ENCODE peak calls at places on chromosomes 2 and 18, in six cellular contexts. S, Q, O, K, D and E are unnamed samples.

GRCh38 chr18:2302628-2303516 is 268.4 kb downstream of the METTL4 start:
- DNase-seq in K (peak), Q (no peak), D (no peak), O (peak), S (no peak), E (peak)

GRCh38 chr2:151774506-151774905 is 40.2 kb upstream of the NEB start:
- DNase-seq in K (peak), S (no peak), Q (no peak), D (no peak), O (peak), E (peak)

GRCh38 chr2:168138369-168138768 is 109.0 kb downstream of the STK39 start:
- DNase-seq in O (peak), K (no peak), D (peak), S (no peak), Q (no peak), E (peak)

GRCh38 chr2:54903736-54904554 is 146.3 kb downstream of the RTN4 start:
- DNase-seq in O (peak), K (peak), S (no peak), D (no peak), Q (peak), E (peak)

GRCh38 chr2:47645246-47645645 is 137.7 kb upstream of the MSH6 start:
- DNase-seq in Q (no peak), D (no peak), S (no peak), K (no peak), O (no peak), E (no peak)

GRCh38 chr2:215664847-215665525 is 229.1 kb upstream of the FN1 start:
- DNase-seq in Q (peak), O (peak), K (peak), S (no peak), D (no peak), E (peak)

GRCh38 chr2:150690870-150691269 is 203.4 kb upstream of the RND3 start:
- DNase-seq in K (peak), O (no peak), D (no peak), Q (no peak), S (no peak), E (peak)

GRCh38 chr2:203532957-203533695 is 2.0 kb downstream of the RAPH1 start:
- DNase-seq in D (no peak), O (peak), K (peak), S (no peak), Q (no peak), E (peak)

GRCh38 chr2:36433311-36434217 is 78.0 kb downstream of the CRIM1 start:
- DNase-seq in D (peak), Q (no peak), K (peak), S (peak), O (peak), E (peak)

GRCh38 chr2:63993871-63994270 is 25.4 kb downstream of the VPS54 start:
- DNase-seq in D (no peak), Q (no peak), K (no peak), O (peak), S (no peak), E (no peak)

GRCh38 chr2:15169326-15170038 is 391.7 kb downstream of the NBAS start:
- DNase-seq in O (peak), D (peak), S (no peak), K (peak), Q (no peak), E (peak)

GRCh38 chr18:29457316-29457715 is 1280.4 kb upstream of the CDH2 start:
- DNase-seq in S (no peak), Q (no peak), O (no peak), K (no peak), D (no peak), E (peak)

GRCh38 chr2:62760555-62760954 is 55.0 kb downstream of the EHBP1 start:
- DNase-seq in D (no peak), Q (no peak), S (no peak), O (peak), K (peak), E (peak)

GRCh38 chr2:187569571-187569970 is 15.3 kb upstream of the TFPI start:
- DNase-seq in D (no peak), S (no peak), O (no peak), K (no peak), Q (no peak), E (no peak)

GRCh38 chr18:12990977-12991838 is at the start of gene CEP192:
- DNase-seq in Q (peak), D (peak), K (peak), S (peak), O (peak), E (peak)
- TF ChIP-seq CTCF in Q (no peak), D (no peak), K (no peak), S (peak), O (no peak), E (no peak)

DNA sequence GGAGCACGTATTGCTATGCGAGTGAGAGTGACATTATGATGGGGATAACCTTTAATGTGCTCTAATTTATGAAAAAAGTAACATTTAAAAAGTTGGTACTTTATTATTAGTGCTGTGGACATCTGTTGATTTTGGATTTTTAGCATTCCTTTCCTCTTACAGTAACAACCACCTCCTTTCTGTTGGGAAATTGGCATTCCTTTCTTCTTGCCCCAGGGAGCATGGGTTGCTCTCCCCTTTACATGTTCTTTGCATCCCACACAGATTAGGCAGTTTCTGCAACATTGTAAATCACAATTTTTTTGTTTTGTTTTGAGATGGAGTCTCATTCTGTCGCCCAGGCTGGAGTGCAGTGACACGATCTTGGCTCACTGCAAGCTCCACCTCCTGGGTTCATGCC is 300.2 kb downstream of the LPIN1 start:
- DNase-seq in O (no peak), K (peak), D (peak), S (no peak), Q (no peak), E (peak)
- H3K4me3 ChIP-seq in O (no peak), K (no peak), D (no peak), S (no peak), Q (peak), E (no peak)

GRCh38 chr2:234747032-234747431 is 204.8 kb upstream of the SH3BP4 start:
- DNase-seq in S (no peak), K (peak), O (no peak), Q (no peak), D (no peak), E (no peak)

GRCh38 chr2:234741976-234742375 is 209.8 kb upstream of the SH3BP4 start:
- DNase-seq in O (no peak), Q (no peak), S (no peak), D (no peak), K (peak), E (peak)

GRCh38 chr2:234747833-234748559 is 203.8 kb upstream of the SH3BP4 start:
- DNase-seq in Q (no peak), D (no peak), K (peak), O (no peak), S (no peak), E (no peak)

GRCh38 chr2:234745347-234745746 is 206.5 kb upstream of the SH3BP4 start:
- DNase-seq in O (no peak), S (no peak), D (no peak), K (no peak), Q (no peak), E (no peak)
- TF ChIP-seq CTCF in O (no peak), S (no peak), D (no peak), K (peak), Q (peak), E (peak)

GRCh38 chr2:231104115-231104713 is 20.6 kb downstream of the HTR2B start:
- DNase-seq in K (peak), D (peak), S (no peak), O (peak), Q (peak), E (peak)

GRCh38 chr2:231094671-231095346 is 30.0 kb downstream of the HTR2B start:
- DNase-seq in D (no peak), S (no peak), K (no peak), Q (no peak), O (no peak), E (no peak)

GRCh38 chr2:231100990-231101389 is 23.9 kb downstream of the HTR2B start:
- DNase-seq in O (no peak), S (no peak), D (no peak), Q (no peak), K (no peak), E (no peak)

GRCh38 chr2:231102772-231103171 is 22.1 kb downstream of the HTR2B start:
- DNase-seq in S (no peak), D (no peak), O (peak), Q (no peak), K (peak), E (no peak)

DNA sequence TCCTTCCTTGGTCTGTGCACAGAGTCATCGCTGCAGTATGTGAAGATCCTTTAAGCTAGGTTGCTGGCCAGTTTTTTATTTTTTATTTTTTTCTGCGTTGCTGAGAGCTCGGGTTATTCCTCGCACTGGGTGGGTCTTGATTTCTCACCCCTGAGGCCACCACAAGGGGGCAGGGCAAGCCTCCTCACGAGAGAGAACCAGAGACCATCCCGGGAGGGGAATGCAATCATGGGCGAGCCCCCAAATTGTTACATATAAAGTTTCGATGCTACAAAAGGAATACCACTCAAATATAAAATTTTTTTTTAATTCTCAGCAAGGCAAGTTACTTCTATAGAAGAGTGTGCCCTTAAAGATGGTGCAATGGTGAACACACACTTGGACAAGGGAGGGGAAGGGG is 24.9 kb downstream of the HTR2B start:
- DNase-seq in K (no peak), D (no peak), Q (peak), O (no peak), S (no peak), E (no peak)
- H3K4me3 ChIP-seq in K (no peak), D (no peak), Q (no peak), O (no peak), S (no peak), E (no peak)

DNA sequence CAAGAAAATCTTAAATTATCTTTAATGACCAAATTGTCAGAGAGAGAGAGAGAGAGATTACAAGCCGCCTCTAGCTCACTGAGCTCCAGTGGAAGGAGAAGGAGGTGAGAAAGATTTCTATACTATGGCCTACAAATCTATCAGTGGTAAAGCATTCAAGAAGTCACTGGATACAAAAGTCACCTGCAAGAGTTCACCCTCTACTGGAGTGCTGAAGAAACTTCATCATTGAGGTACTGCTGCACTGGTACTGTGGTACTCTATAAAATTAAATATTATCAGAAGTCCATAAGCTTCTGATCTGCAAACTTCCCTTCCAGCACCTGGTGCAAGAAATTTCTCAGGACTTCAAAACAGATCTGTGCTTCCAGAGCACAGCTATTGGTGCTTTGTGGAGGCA is 48.3 kb upstream of the AGPS start:
- DNase-seq in Q (no peak), K (no peak), D (no peak), O (no peak), S (no peak), E (no peak)
- TF ChIP-seq CTCF in Q (no peak), K (no peak), D (no peak), O (no peak), S (no peak), E (peak)

GRCh38 chr2:176129013-176129796 is at the start of gene HOXD8:
- DNase-seq in D (peak), Q (no peak), O (peak), S (no peak), K (peak), E (peak)
- H3K4me3 ChIP-seq in D (peak), Q (no peak), O (peak), S (no peak), K (no peak), E (no peak)

GRCh38 chr2:170973225-170973491 is 44.1 kb downstream of the GORASP2 start:
- DNase-seq in O (no peak), K (no peak), Q (no peak), S (no peak), D (no peak), E (no peak)
- TF ChIP-seq CTCF in O (no peak), K (no peak), Q (no peak), S (no peak), D (no peak), E (no peak)

GRCh38 chr2:173963817-173964564 is 1.2 kb downstream of the SP3 start:
- DNase-seq in O (peak), K (peak), S (peak), D (peak), Q (peak), E (peak)
- H3K4me3 ChIP-seq in O (peak), K (peak), S (peak), D (peak), Q (peak), E (peak)

GRCh38 chr2:223042704-223043118 is 9.3 kb upstream of the KCNE4 start:
- DNase-seq in D (no peak), S (no peak), K (no peak), Q (no peak), O (peak), E (peak)

GRCh38 chr2:223042284-223042683 is 9.7 kb upstream of the KCNE4 start:
- DNase-seq in Q (no peak), S (no peak), O (no peak), K (no peak), D (no peak), E (no peak)

GRCh38 chr2:223040527-223040926 is 11.5 kb upstream of the KCNE4 start:
- DNase-seq in O (no peak), K (no peak), Q (no peak), D (no peak), S (no peak), E (no peak)

GRCh38 chr2:223043164-223043941 is 8.6 kb upstream of the KCNE4 start:
- DNase-seq in O (no peak), D (no peak), S (no peak), K (no peak), Q (no peak), E (no peak)

DNA sequence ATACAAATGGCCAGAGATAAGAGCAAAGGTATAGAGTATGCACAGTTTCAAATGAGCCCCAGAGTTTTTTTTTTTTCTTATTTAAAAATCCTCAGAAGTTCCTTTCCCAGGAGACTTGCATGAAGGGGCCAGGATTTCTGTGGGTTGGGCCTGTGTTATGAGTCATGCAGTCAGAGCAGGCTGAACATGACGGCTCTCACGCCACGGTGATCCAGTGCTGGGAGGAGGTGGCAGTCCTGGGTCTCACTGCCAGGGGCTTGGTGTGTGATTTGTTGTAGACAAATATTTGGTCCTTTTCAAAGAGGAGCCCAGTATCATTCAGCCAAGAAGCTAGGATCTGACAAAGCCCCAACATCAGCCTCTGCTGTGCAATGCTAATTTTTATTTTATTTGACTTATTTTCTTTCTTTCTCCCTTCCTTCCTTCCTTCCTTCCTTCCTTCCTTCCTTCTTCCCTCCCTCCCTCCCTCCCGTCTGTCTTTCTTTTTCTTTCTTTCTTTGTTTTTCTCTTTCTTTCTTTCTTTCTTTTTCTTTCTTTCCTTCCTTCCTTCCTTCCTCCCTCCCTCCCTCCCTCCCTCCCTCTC is 10.4 kb upstream of the KCNE4 start:
- DNase-seq in D (peak), O (peak), K (peak), S (no peak), Q (peak), E (peak)
- TF ChIP-seq CTCF in D (no peak), O (no peak), K (no peak), S (no peak), Q (no peak), E (no peak)

GRCh38 chr18:34494359-34494696 is 215.8 kb upstream of the DTNA start:
- DNase-seq in S (no peak), D (peak), O (no peak), K (no peak), Q (no peak), E (no peak)
- H3K4me3 ChIP-seq in S (peak), D (peak), O (peak), K (no peak), Q (no peak), E (no peak)